ENCODE peak calls at places on chromosomes 11 and 22, in nine cellular contexts. L is endodermal cell; B is brain microvascular endothelial cell; M is HS-5; C is natural killer cell; G is activated effector memory CD4-positive, alpha-beta T cell treated with Interleukin-2 at 50 U/mL for 16 hours; K is stimulated activated CD4-positive, alpha-beta T cell treated with anti-CD3 and anti-CD28 coated beads, Interleukin-4, amount 100 ng/mL, for 48 hours; N is HS-27A; H is KG1. W is an unnamed sample.

GRCh38 chr11:47478651-47479329 is 29.9 kb upstream of the RAPSN start:
- DNase-seq in L (no peak), B (no peak), M (no peak), C (no peak), G (no peak), K (no peak), N (no peak), H (no peak), W (no peak)

GRCh38 chr11:114106986-114107385 is 47.5 kb downstream of the ZBTB16 start:
- DNase-seq in L (no peak), B (no peak), M (no peak), C (no peak), G (no peak), K (no peak), N (no peak), H (no peak), W (no peak)

GRCh38 chr11:20158597-20159257 is 1.5 kb downstream of the DBX1 start:
- DNase-seq in L (peak), B (peak), M (no peak), C (no peak), G (no peak), K (no peak), N (no peak), H (no peak), W (no peak)

GRCh38 chr11:69357458-69358397 is 63.8 kb downstream of the MYEOV start:
- DNase-seq in L (peak), B (no peak), M (no peak), C (peak), G (no peak), K (no peak), N (no peak), H (no peak), W (no peak)

GRCh38 chr11:8045839-8046238 is 35.2 kb upstream of the TUB start:
- DNase-seq in L (no peak), B (no peak), M (no peak), C (no peak), G (no peak), K (no peak), N (no peak), H (no peak), W (no peak)

GRCh38 chr22:33922268-33922667 is 2.0 kb upstream of the LARGE1 start:
- DNase-seq in L (peak), B (peak), M (no peak), C (no peak), G (no peak), K (no peak), N (no peak), H (no peak), W (no peak)

GRCh38 chr11:80873309-80873999 is 1432.6 kb upstream of the TENM4 start:
- DNase-seq in L (no peak), B (peak), M (peak), C (no peak), G (no peak), K (no peak), N (no peak), H (no peak), W (no peak)

GRCh38 chr11:117903505-117904382 is 25.5 kb downstream of the TMPRSS13 start:
- DNase-seq in L (peak), B (no peak), M (no peak), C (no peak), G (no peak), K (no peak), N (no peak), H (no peak), W (no peak)